ENCODE peak calls at places on chromosomes 11 and 22, in eight cellular contexts. I is heart left ventricle, B is ovary, H is mesenchymal stem cell, U is HCT116, X is heart right ventricle, O is astrocyte, G is Caco-2. R is an unnamed sample.

GRCh38 chr11:86484164-86484794 is 109.6 kb downstream of the CCDC81 start:
- DNase-seq in I (peak; percentile 50), B (peak; percentile 54), G (peak; percentile 93), H (peak; percentile 98), X (no peak), O (peak; percentile 98), U (peak; percentile 31), R (peak; percentile 83)

GRCh38 chr11:130477646-130478203 is 29.3 kb downstream of the ADAMTS15 start:
- DNase-seq in I (no peak), B (no peak), O (no peak), X (no peak), U (no peak), G (peak; percentile 14), H (peak; percentile 31), R (no peak)

GRCh38 chr22:26964642-26965041 is 307.3 kb downstream of the MIAT start:
- DNase-seq in U (no peak), O (no peak), I (no peak), G (no peak), H (no peak), B (no peak), X (no peak), R (no peak)

GRCh38 chr11:101770648-101771047 is 144.2 kb upstream of the CEP126 start:
- DNase-seq in I (no peak), O (no peak), U (no peak), G (no peak), X (no peak), B (no peak), H (no peak), R (no peak)

GRCh38 chr11:128687321-128687720 is 6.6 kb upstream of the FLI1 start:
- DNase-seq in I (peak; percentile 44), H (peak; percentile 50), U (no peak), G (no peak), X (peak; percentile 58), O (no peak), B (no peak), R (no peak)

GRCh38 chr11:130023204-130023603 is 20.6 kb upstream of the PRDM10 start:
- DNase-seq in I (no peak), H (peak; percentile 31), U (peak; percentile 29), B (no peak), X (no peak), G (peak; percentile 89), O (peak; percentile 71), R (peak; percentile 40)

GRCh38 chr11:28756977-28757376 is 648.8 kb downstream of the METTL15 start:
- DNase-seq in I (no peak), X (no peak), B (no peak), O (peak; percentile 95), U (no peak), H (peak; percentile 37), G (no peak), R (peak; percentile 42)

GRCh38 chr22:33883561-33883960 is 36.7 kb downstream of the LARGE1 start:
- DNase-seq in I (no peak), X (no peak), H (no peak), G (no peak), O (peak; percentile 29), U (no peak), B (no peak), R (no peak)

GRCh38 chr22:23047265-23047664 is 23.1 kb upstream of the GNAZ start:
- DNase-seq in G (no peak), U (no peak), O (no peak), X (peak; percentile 44), B (no peak), I (peak; percentile 43), H (no peak), R (no peak)

GRCh38 chr11:61056566-61056965 is 45.7 kb upstream of the CD5 start:
- DNase-seq in H (no peak), G (peak; percentile 27), X (no peak), U (no peak), I (no peak), B (no peak), O (no peak), R (no peak)

GRCh38 chr11:1653541-1654387 is 24.2 kb downstream of the KRTAP5-5 start:
- DNase-seq in I (no peak), H (peak; percentile 15), U (no peak), B (no peak), O (no peak), G (peak; percentile 46), X (no peak), R (no peak)

GRCh38 chr11:118812485-118812884 is 21.5 kb upstream of the DDX6 start:
- DNase-seq in G (no peak), O (no peak), H (no peak), X (no peak), U (no peak), B (no peak), I (no peak), R (no peak)

GRCh38 chr11:123851110-123851509 is 34.4 kb downstream of the TMEM225 start:
- DNase-seq in B (no peak), G (no peak), X (no peak), O (no peak), H (no peak), I (no peak), U (no peak), R (no peak)

GRCh38 chr22:27718186-27719032 is 83.1 kb downstream of the MN1 start:
- DNase-seq in B (peak; percentile 65), O (peak; percentile 97), I (peak; percentile 80), G (peak; percentile 68), H (peak; percentile 99), X (peak; percentile 66), U (peak; percentile 87), R (peak; percentile 79)

GRCh38 chr11:69524291-69524882 is 42.9 kb downstream of the LINC01488 start:
- DNase-seq in B (no peak), G (peak; percentile 39), H (peak; percentile 18), O (peak; percentile 61), U (no peak), X (no peak), I (no peak), R (no peak)

GRCh38 chr22:30855677-30856518 is 112.7 kb downstream of the MORC2 start:
- DNase-seq in B (no peak), U (no peak), X (no peak), G (no peak), H (no peak), O (no peak), I (no peak), R (no peak)

GRCh38 chr11:72589802-72590761 is 84.1 kb downstream of the PDE2A start:
- DNase-seq in G (peak; percentile 71), H (peak; percentile 35), X (peak; percentile 47), U (no peak), I (peak; percentile 33), O (no peak), B (peak; percentile 44), R (peak; percentile 36)

GRCh38 chr11:85664561-85665481 is at the start of gene CREBZF:
- DNase-seq in B (peak; percentile 97), X (peak; percentile 94), O (peak; percentile 85), H (peak; percentile 95), G (peak; percentile 99), U (peak; percentile 87), I (peak; percentile 95), R (peak; percentile 98)

GRCh38 chr11:114219559-114220349 is 76.4 kb upstream of the NNMT start:
- DNase-seq in U (no peak), H (peak; percentile 89), X (no peak), O (peak; percentile 55), B (no peak), G (no peak), I (no peak), R (no peak)

GRCh38 chr22:49709464-49709863 is 118.2 kb downstream of the BRD1 start:
- DNase-seq in X (no peak), U (no peak), I (no peak), B (no peak), G (no peak), H (no peak), O (no peak), R (no peak)

GRCh38 chr11:85658180-85658579 is 6.7 kb downstream of the CREBZF start:
- DNase-seq in I (no peak), H (no peak), G (no peak), O (no peak), X (no peak), B (no peak), U (no peak), R (no peak)

DNA sequence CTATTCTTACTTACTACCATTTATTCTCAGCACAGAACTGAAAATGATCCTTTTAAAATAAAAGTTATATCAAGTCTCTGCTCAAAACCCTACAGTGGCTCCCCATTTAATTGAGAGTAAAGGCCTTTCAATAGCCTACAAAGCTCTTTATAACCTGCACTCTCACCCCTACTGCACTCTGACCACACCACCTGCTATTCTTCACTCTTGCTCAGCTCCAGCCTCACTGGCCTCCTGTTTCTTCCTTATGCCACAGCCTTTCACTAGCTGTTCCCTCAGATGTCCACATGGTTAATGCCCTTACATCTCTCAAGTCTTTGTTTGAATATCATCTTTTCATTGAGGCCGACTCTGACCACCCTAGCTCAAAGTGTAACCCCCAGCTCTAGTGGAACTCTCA is 40.9 kb upstream of the PPP2R1B start:
- DNase-seq in U (no peak), H (no peak), B (no peak), G (no peak), X (no peak), O (no peak), I (no peak), R (no peak)
- H3K36me3 ChIP-seq in U (no peaks in the 10 kb centered on the region), H (peaks cover 19% of the 10 kb centered on the region), B (no peaks in the 10 kb centered on the region), G (peaks cover 1% of the 10 kb centered on the region), X (peaks cover 60% of the 10 kb centered on the region), O (peaks cover 9% of the 10 kb centered on the region), I (peaks cover 53% of the 10 kb centered on the region), R (peaks cover 3% of the 10 kb centered on the region)

GRCh38 chr22:19763141-19764049 is 2.8 kb downstream of the TBX1 start:
- DNase-seq in B (no peak), X (no peak), O (no peak), G (no peak), U (no peak), H (no peak), I (no peak), R (no peak)
- H3K27me3 ChIP-seq in B (peaks cover 4% of the 10 kb centered on the region), X (peaks cover 81% of the 10 kb centered on the region), O (peaks cover 78% of the 10 kb centered on the region), G (no peaks in the 10 kb centered on the region), U (no peaks in the 10 kb centered on the region), H (peaks cover 81% of the 10 kb centered on the region), I (peaks cover 85% of the 10 kb centered on the region), R (peaks cover 51% of the 10 kb centered on the region)

GRCh38 chr11:21634491-21634890 is 558.4 kb upstream of the ANO5 start:
- DNase-seq in U (no peak), I (no peak), O (no peak), X (no peak), H (no peak), G (no peak), B (no peak), R (no peak)

GRCh38 chr11:21641839-21642238 is 551.0 kb upstream of the ANO5 start:
- DNase-seq in U (no peak), O (no peak), G (no peak), B (no peak), H (no peak), I (no peak), X (no peak), R (no peak)

GRCh38 chr11:21640491-21640890 is 552.4 kb upstream of the ANO5 start:
- DNase-seq in H (no peak), X (no peak), O (no peak), B (no peak), I (no peak), U (no peak), G (no peak), R (no peak)

GRCh38 chr11:21635359-21635758 is 557.5 kb upstream of the ANO5 start:
- DNase-seq in O (no peak), H (no peak), B (no peak), G (no peak), X (no peak), I (no peak), U (no peak), R (no peak)

GRCh38 chr11:21636561-21636960 is 556.3 kb upstream of the ANO5 start:
- DNase-seq in X (no peak), U (no peak), H (no peak), O (no peak), G (no peak), B (no peak), I (no peak), R (no peak)
- H3K4me1 ChIP-seq in X (no peaks in the 10 kb centered on the region), U (no peaks in the 10 kb centered on the region), H (no peaks in the 10 kb centered on the region), O (no peaks in the 10 kb centered on the region), G (no peaks in the 10 kb centered on the region), B (no peaks in the 10 kb centered on the region), I (no peaks in the 10 kb centered on the region), R (no peaks in the 10 kb centered on the region)

GRCh38 chr11:116812109-116812508 is 11.0 kb downstream of the APOA4 start:
- DNase-seq in H (no peak), U (no peak), O (no peak), X (no peak), G (no peak), I (no peak), B (no peak), R (no peak)
- H3K36me3 ChIP-seq in H (no peaks in the 10 kb centered on the region), U (no peaks in the 10 kb centered on the region), O (no peaks in the 10 kb centered on the region), X (no peaks in the 10 kb centered on the region), G (no peaks in the 10 kb centered on the region), I (no peaks in the 10 kb centered on the region), B (no peaks in the 10 kb centered on the region), R (no peaks in the 10 kb centered on the region)